ENCODE peak calls at places on chromosome 16, in four cellular contexts. E, N, X and K are unnamed samples.

GRCh38 chr16:82070656-82071369 is 35.8 kb downstream of the HSD17B2 start:
- DNase-seq in N (no peak), X (no peak), E (peak), K (no peak)

GRCh38 chr16:29645699-29646187 is 17.3 kb upstream of the SPN start:
- DNase-seq in E (peak), N (no peak), X (no peak), K (no peak)

GRCh38 chr16:67236551-67237395 is 9.8 kb downstream of the TMEM208 start:
- DNase-seq in X (peak), N (no peak), E (peak), K (no peak)

GRCh38 chr16:17023606-17024005 is 447.2 kb downstream of the XYLT1 start:
- DNase-seq in N (no peak), E (no peak), X (no peak), K (no peak)

GRCh38 chr16:67927131-67927941 is 4.3 kb downstream of the CTRL start:
- DNase-seq in X (no peak), N (no peak), E (no peak), K (no peak)

GRCh38 chr16:8893976-8894690 is 12.0 kb downstream of the LITAFD start:
- DNase-seq in E (no peak), X (no peak), N (no peak), K (no peak)

GRCh38 chr16:27520982-27521673 is 28.6 kb downstream of the GTF3C1 start:
- DNase-seq in E (peak), N (no peak), X (no peak), K (no peak)

GRCh38 chr16:749010-749409 is 8.2 kb upstream of the CIAO3 start:
- DNase-seq in E (peak), N (no peak), X (no peak), K (no peak)

GRCh38 chr16:86215233-86215978 is 294.9 kb upstream of the FOXF1 start:
- DNase-seq in X (no peak), N (no peak), E (no peak), K (no peak)

GRCh38 chr16:14307059-14307531 is 236.0 kb downstream of the MRTFB start:
- DNase-seq in X (no peak), E (no peak), N (no peak), K (no peak)

GRCh38 chr16:14309906-14310305 is 238.8 kb downstream of the MRTFB start:
- DNase-seq in X (no peak), E (peak), N (no peak), K (no peak)

GRCh38 chr16:14309001-14309886 is 238.1 kb downstream of the MRTFB start:
- DNase-seq in N (no peak), X (no peak), E (peak), K (no peak)

GRCh38 chr16:14307623-14308356 is 236.7 kb downstream of the MRTFB start:
- DNase-seq in X (no peak), N (no peak), E (peak), K (no peak)

GRCh38 chr16:14308357-14308723 is 237.2 kb downstream of the MRTFB start:
- DNase-seq in N (no peak), E (no peak), X (no peak), K (no peak)
- TF ChIP-seq CTCF in N (no peak), E (no peak), X (no peak), K (no peak)

DNA sequence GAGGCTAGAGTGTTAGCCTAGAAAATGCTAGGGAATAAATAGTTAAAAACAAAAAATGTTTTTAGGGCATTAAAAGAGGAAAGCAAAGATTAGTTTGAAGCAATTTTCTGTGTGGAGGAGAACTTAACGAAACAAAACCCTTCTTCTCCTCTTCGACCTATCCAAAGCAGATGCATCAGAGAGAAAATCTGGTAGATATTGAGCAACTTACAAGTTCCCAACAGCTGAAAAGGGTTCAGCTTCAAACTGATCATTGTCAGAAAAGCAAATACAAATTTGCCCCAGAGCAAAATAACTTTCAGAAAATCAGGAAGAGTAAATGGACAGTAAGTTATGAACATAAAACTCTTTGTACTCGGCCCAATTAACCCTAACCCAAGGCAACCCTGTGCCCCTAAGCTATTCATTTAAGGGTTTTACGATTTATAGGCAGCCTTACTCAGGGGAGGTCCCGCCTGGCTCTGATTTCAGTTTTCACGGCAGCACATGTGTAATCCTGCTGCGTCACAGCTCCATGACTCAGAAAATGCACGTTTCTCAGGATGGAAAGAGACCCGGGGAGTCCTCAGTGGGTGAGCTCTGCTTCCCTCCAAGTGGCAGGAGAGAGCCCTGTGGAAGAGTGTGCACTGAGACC is 405.7 kb upstream of the SALL1 start:
- DNase-seq in X (no peak), E (peak), N (peak), K (no peak)
- TF ChIP-seq CTCF in X (no peak), E (no peak), N (no peak), K (no peak)

GRCh38 chr16:75042423-75043174 is 43.8 kb downstream of the ZNRF1 start:
- DNase-seq in X (no peak), E (no peak), N (no peak), K (no peak)

GRCh38 chr16:75035410-75035968 is 36.7 kb downstream of the ZNRF1 start:
- DNase-seq in N (no peak), X (no peak), E (no peak), K (no peak)

GRCh38 chr16:75038036-75038959 is 39.5 kb downstream of the ZNRF1 start:
- DNase-seq in E (peak), N (no peak), X (no peak), K (no peak)

GRCh38 chr16:75043175-75043937 is 44.5 kb downstream of the ZNRF1 start:
- DNase-seq in N (no peak), X (no peak), E (no peak), K (no peak)

DNA sequence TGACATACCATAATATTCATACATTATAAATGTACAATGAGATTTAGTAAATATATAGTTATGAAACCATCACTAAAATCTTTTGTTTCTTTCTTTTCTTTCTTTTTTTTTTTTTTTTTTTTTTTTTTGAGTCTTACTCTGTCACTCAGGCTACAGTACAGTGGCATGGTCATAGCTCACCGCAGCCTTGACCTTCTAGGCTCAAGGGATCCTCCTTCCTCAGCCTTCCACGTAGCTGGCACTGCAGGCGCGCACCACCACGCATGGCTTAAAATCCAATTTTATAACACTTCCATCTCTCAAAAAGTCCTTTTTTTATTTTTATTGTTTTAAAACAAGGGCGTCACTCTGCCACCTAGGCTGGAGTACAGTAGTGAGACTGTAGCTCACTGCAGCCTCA is 41.1 kb downstream of the ZNRF1 start:
- DNase-seq in X (no peak), E (no peak), N (no peak), K (no peak)
- TF ChIP-seq CTCF in X (no peak), E (no peak), N (no peak), K (no peak)

DNA sequence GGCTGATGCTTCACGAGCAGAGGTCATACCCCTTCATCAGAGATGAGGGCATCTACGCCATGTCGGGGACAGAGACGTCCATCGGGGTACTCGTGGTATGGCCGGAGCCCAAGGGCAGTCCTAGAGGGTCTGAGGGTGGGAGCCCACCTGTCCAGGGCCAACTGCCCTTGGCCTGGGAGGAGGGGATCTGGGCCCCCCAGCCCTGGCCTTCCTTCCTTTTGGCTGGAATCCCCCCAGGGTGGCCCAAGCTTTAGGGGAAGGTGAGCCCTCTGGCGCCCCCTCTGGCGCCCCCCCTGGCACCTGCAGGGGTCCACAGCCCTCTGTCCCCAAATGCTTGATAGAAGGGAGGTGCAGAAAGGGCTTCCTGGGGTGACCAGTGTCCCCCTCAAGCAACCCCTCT is 69.3 kb downstream of the SCNN1B start:
- DNase-seq in X (no peak), N (no peak), E (no peak), K (no peak)
- TF ChIP-seq CTCF in X (no peak), N (no peak), E (no peak), K (no peak)

GRCh38 chr16:19415918-19416317 is 1.8 kb upstream of the TMC5 start:
- DNase-seq in E (no peak), N (no peak), X (no peak), K (no peak)

GRCh38 chr16:19415461-19415860 is 2.2 kb upstream of the TMC5 start:
- DNase-seq in X (no peak), N (no peak), E (no peak), K (no peak)

GRCh38 chr16:19418200-19418599 is 517 bp downstream of the TMC5 start:
- DNase-seq in X (no peak), E (no peak), N (no peak), K (no peak)

GRCh38 chr16:19417640-19418039 is at the start of gene TMC5:
- DNase-seq in N (no peak), X (no peak), E (no peak), K (no peak)

DNA sequence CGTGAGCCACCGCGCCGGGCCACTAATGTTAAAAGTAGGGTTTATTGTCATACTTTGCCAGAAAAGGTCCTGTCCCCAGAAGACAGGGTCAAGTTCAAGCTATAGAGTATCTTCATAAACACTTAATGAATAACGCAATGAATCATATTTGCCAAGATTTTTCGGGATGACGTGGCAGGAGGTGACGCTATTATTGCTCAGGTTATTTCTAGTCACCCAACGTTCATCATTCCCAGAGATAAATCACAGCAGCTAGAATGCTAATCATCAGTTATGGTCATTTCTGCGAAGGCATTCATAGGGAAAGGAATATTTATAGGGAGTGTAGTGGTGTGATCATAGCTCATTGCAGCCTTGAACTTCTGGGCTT is 2.0 kb downstream of the TMC5 start:
- DNase-seq in N (no peak), X (no peak), E (peak), K (no peak)
- TF ChIP-seq CTCF in N (no peak), X (no peak), E (no peak), K (no peak)

GRCh38 chr16:73011926-73012325 is 36.0 kb downstream of the ZFHX3 start:
- DNase-seq in E (no peak), N (no peak), X (no peak), K (no peak)
- TF ChIP-seq CTCF in E (no peak), N (no peak), X (no peak), K (no peak)